ENCODE peak calls at places on chromosomes 16 and 17, in seven cellular contexts. One of them, this sample, is unnamed.

GRCh38 chr17:43994272-43995149 is 9.9 kb upstream of the NAGS start:
- DNase-seq in HCT116: no peak
- DNase-seq in SK-N-SH: peak
- DNase-seq in HepG2: peak
- DNase-seq in H1: peak
- DNase-seq in K562: peak
- DNase-seq in GM12878: no peak
- DNase-seq in this sample: peak

GRCh38 chr16:5025171-5025632 is 8.5 kb downstream of the NAGPA start:
- DNase-seq in HCT116: no peak
- DNase-seq in SK-N-SH: no peak
- DNase-seq in HepG2: no peak
- DNase-seq in H1: peak
- DNase-seq in K562: peak
- DNase-seq in GM12878: no peak
- DNase-seq in this sample: peak

GRCh38 chr16:78444-79145 is 570 bp downstream of the MPG start:
- DNase-seq in HCT116: no peak
- DNase-seq in SK-N-SH: no peak
- DNase-seq in HepG2: no peak
- DNase-seq in H1: no peak
- DNase-seq in K562: no peak
- DNase-seq in GM12878: no peak
- DNase-seq in this sample: peak

GRCh38 chr17:42682400-42683384 is at the start of gene CNTNAP1:
- DNase-seq in HCT116: no peak
- DNase-seq in SK-N-SH: peak
- DNase-seq in HepG2: peak
- DNase-seq in H1: peak
- DNase-seq in K562: no peak
- DNase-seq in GM12878: no peak
- DNase-seq in this sample: peak

GRCh38 chr16:30065943-30066881 is 652 bp downstream of the ALDOA start:
- DNase-seq in HCT116: no peak
- DNase-seq in SK-N-SH: peak
- DNase-seq in HepG2: no peak
- DNase-seq in H1: no peak
- DNase-seq in K562: peak
- DNase-seq in GM12878: no peak
- DNase-seq in this sample: no peak

GRCh38 chr16:50679676-50680555 is 1.2 kb downstream of the SNX20 start:
- DNase-seq in HCT116: no peak
- DNase-seq in SK-N-SH: no peak
- DNase-seq in HepG2: no peak
- DNase-seq in H1: no peak
- DNase-seq in K562: no peak
- DNase-seq in GM12878: no peak
- DNase-seq in this sample: no peak

GRCh38 chr17:19270347-19270950 is 33.3 kb downstream of the EPN2 start:
- DNase-seq in HCT116: no peak
- DNase-seq in SK-N-SH: no peak
- DNase-seq in HepG2: no peak
- DNase-seq in H1: no peak
- DNase-seq in K562: no peak
- DNase-seq in GM12878: no peak
- DNase-seq in this sample: no peak

GRCh38 chr17:63552211-63552610 is 1.9 kb downstream of the DCAF7 start:
- DNase-seq in HCT116: no peak
- DNase-seq in SK-N-SH: no peak
- DNase-seq in HepG2: no peak
- DNase-seq in H1: no peak
- DNase-seq in K562: no peak
- DNase-seq in GM12878: no peak
- DNase-seq in this sample: no peak

GRCh38 chr16:1097800-1098199 is 1.8 kb upstream of the C1QTNF8 start:
- DNase-seq in HCT116: no peak
- DNase-seq in SK-N-SH: no peak
- DNase-seq in HepG2: no peak
- DNase-seq in H1: no peak
- DNase-seq in K562: no peak
- DNase-seq in GM12878: no peak
- DNase-seq in this sample: no peak

GRCh38 chr16:11175850-11176341 is 80.1 kb downstream of the SOCS1 start:
- DNase-seq in HCT116: no peak
- DNase-seq in SK-N-SH: no peak
- DNase-seq in HepG2: no peak
- DNase-seq in H1: no peak
- DNase-seq in K562: no peak
- DNase-seq in GM12878: peak
- DNase-seq in this sample: no peak

GRCh38 chr17:73492125-73492801 is 152.0 kb downstream of the SDK2 start:
- DNase-seq in HCT116: no peak
- DNase-seq in SK-N-SH: no peak
- DNase-seq in HepG2: no peak
- DNase-seq in H1: no peak
- DNase-seq in K562: no peak
- DNase-seq in GM12878: no peak
- DNase-seq in this sample: no peak

GRCh38 chr17:29615492-29616299 is 7.0 kb downstream of the CORO6 start:
- DNase-seq in HCT116: no peak
- DNase-seq in SK-N-SH: peak
- DNase-seq in HepG2: peak
- DNase-seq in H1: peak
- DNase-seq in K562: peak
- DNase-seq in GM12878: no peak
- DNase-seq in this sample: peak

GRCh38 chr17:57521606-57522435 is 223.3 kb downstream of the CCDC182 start:
- DNase-seq in HCT116: no peak
- DNase-seq in SK-N-SH: no peak
- DNase-seq in HepG2: no peak
- DNase-seq in H1: no peak
- DNase-seq in K562: no peak
- DNase-seq in GM12878: no peak
- DNase-seq in this sample: no peak

GRCh38 chr17:46943511-46944393 is 20.8 kb downstream of the GOSR2 start:
- DNase-seq in HCT116: no peak
- DNase-seq in SK-N-SH: peak
- DNase-seq in HepG2: peak
- DNase-seq in H1: peak
- DNase-seq in K562: peak
- DNase-seq in GM12878: no peak
- DNase-seq in this sample: no peak

GRCh38 chr17:51120357-51120738 is 320 bp downstream of the SPAG9 start:
- DNase-seq in HCT116: no peak
- DNase-seq in SK-N-SH: peak
- DNase-seq in HepG2: no peak
- DNase-seq in H1: no peak
- DNase-seq in K562: no peak
- DNase-seq in GM12878: no peak
- DNase-seq in this sample: peak

GRCh38 chr17:50575581-50576210 is 15.2 kb downstream of the CACNA1G start:
- DNase-seq in HCT116: no peak
- DNase-seq in SK-N-SH: no peak
- DNase-seq in HepG2: no peak
- DNase-seq in H1: peak
- DNase-seq in K562: no peak
- DNase-seq in GM12878: no peak
- DNase-seq in this sample: no peak

GRCh38 chr17:46726106-46726670 is 92.3 kb downstream of the WNT3 start:
- DNase-seq in HCT116: no peak
- DNase-seq in SK-N-SH: no peak
- DNase-seq in HepG2: no peak
- DNase-seq in H1: no peak
- DNase-seq in K562: no peak
- DNase-seq in GM12878: no peak
- DNase-seq in this sample: no peak

GRCh38 chr16:31877876-31878642 is 4.5 kb downstream of the ZNF267 start:
- DNase-seq in HCT116: no peak
- DNase-seq in SK-N-SH: no peak
- DNase-seq in HepG2: no peak
- DNase-seq in H1: no peak
- DNase-seq in K562: no peak
- DNase-seq in GM12878: no peak
- DNase-seq in this sample: no peak

GRCh38 chr17:14442798-14443553 is 142.1 kb downstream of the HS3ST3B1 start:
- DNase-seq in HCT116: no peak
- DNase-seq in SK-N-SH: no peak
- DNase-seq in HepG2: no peak
- DNase-seq in H1: no peak
- DNase-seq in K562: no peak
- DNase-seq in GM12878: no peak
- DNase-seq in this sample: no peak

GRCh38 chr16:28218109-28218508 is 6.3 kb upstream of the XPO6 start:
- DNase-seq in HCT116: peak
- DNase-seq in SK-N-SH: no peak
- DNase-seq in HepG2: peak
- DNase-seq in H1: no peak
- DNase-seq in K562: peak
- DNase-seq in GM12878: no peak
- DNase-seq in this sample: no peak
- TF ChIP-seq JUND in HCT116: no peak
- TF ChIP-seq JUND in SK-N-SH: no peak
- TF ChIP-seq JUND in HepG2: no peak
- TF ChIP-seq JUND in H1: no peak
- TF ChIP-seq JUND in K562: no peak
- TF ChIP-seq JUND in GM12878: no peak
- TF ChIP-seq JUND in this sample: no peak

DNA sequence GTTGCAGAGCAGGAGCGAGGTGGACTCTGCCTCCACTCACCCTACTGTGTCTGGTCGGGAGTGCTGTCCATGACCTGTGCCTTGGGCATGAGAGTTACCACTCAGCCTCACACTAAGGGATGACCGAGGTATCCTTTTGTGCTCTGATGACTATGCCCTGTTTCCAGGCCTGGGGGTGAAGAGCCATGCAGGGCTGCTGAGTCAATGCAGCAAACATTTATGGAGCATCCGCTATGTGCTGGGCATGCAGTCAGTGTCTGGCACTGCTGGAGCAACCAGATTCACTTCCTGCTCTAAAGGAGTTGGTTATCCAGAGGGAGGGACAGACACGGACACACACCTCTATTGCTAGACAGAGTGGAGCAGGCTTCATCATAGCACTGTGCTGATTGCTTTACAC is 7.6 kb upstream of the HNF1B start:
- DNase-seq in HCT116: no peak
- DNase-seq in SK-N-SH: no peak
- DNase-seq in HepG2: no peak
- DNase-seq in H1: no peak
- DNase-seq in K562: no peak
- DNase-seq in GM12878: no peak
- DNase-seq in this sample: no peak
- TF ChIP-seq JUND in HCT116: no peak
- TF ChIP-seq JUND in SK-N-SH: peak
- TF ChIP-seq JUND in HepG2: no peak
- TF ChIP-seq JUND in H1: no peak
- TF ChIP-seq JUND in K562: no peak
- TF ChIP-seq JUND in GM12878: no peak
- TF ChIP-seq JUND in this sample: no peak

GRCh38 chr17:68089881-68090280 is 54.3 kb downstream of the KPNA2 start:
- DNase-seq in HCT116: peak
- DNase-seq in SK-N-SH: no peak
- DNase-seq in HepG2: peak
- DNase-seq in H1: no peak
- DNase-seq in K562: peak
- DNase-seq in GM12878: no peak
- DNase-seq in this sample: no peak
- TF ChIP-seq JUND in HCT116: peak
- TF ChIP-seq JUND in SK-N-SH: no peak
- TF ChIP-seq JUND in HepG2: peak
- TF ChIP-seq JUND in H1: no peak
- TF ChIP-seq JUND in K562: peak
- TF ChIP-seq JUND in GM12878: no peak
- TF ChIP-seq JUND in this sample: no peak

GRCh38 chr17:7179317-7180254 is at the start of gene ASGR1:
- DNase-seq in HCT116: no peak
- DNase-seq in SK-N-SH: no peak
- DNase-seq in HepG2: peak
- DNase-seq in H1: no peak
- DNase-seq in K562: no peak
- DNase-seq in GM12878: no peak
- DNase-seq in this sample: no peak

GRCh38 chr17:7183433-7184090 is 4.4 kb upstream of the ASGR1 start:
- DNase-seq in HCT116: no peak
- DNase-seq in SK-N-SH: peak
- DNase-seq in HepG2: peak
- DNase-seq in H1: no peak
- DNase-seq in K562: no peak
- DNase-seq in GM12878: no peak
- DNase-seq in this sample: no peak

GRCh38 chr17:7186241-7186640 is 7.1 kb upstream of the ASGR1 start:
- DNase-seq in HCT116: no peak
- DNase-seq in SK-N-SH: no peak
- DNase-seq in HepG2: peak
- DNase-seq in H1: no peak
- DNase-seq in K562: peak
- DNase-seq in GM12878: no peak
- DNase-seq in this sample: no peak

GRCh38 chr17:7184091-7184488 is 4.9 kb upstream of the ASGR1 start:
- DNase-seq in HCT116: no peak
- DNase-seq in SK-N-SH: no peak
- DNase-seq in HepG2: peak
- DNase-seq in H1: no peak
- DNase-seq in K562: no peak
- DNase-seq in GM12878: no peak
- DNase-seq in this sample: no peak

GRCh38 chr17:7184647-7185046 is 5.5 kb upstream of the ASGR1 start:
- DNase-seq in HCT116: no peak
- DNase-seq in SK-N-SH: no peak
- DNase-seq in HepG2: no peak
- DNase-seq in H1: no peak
- DNase-seq in K562: no peak
- DNase-seq in GM12878: no peak
- DNase-seq in this sample: no peak
- TF ChIP-seq JUND in HCT116: no peak
- TF ChIP-seq JUND in SK-N-SH: no peak
- TF ChIP-seq JUND in HepG2: no peak
- TF ChIP-seq JUND in H1: no peak
- TF ChIP-seq JUND in K562: no peak
- TF ChIP-seq JUND in GM12878: no peak
- TF ChIP-seq JUND in this sample: no peak

DNA sequence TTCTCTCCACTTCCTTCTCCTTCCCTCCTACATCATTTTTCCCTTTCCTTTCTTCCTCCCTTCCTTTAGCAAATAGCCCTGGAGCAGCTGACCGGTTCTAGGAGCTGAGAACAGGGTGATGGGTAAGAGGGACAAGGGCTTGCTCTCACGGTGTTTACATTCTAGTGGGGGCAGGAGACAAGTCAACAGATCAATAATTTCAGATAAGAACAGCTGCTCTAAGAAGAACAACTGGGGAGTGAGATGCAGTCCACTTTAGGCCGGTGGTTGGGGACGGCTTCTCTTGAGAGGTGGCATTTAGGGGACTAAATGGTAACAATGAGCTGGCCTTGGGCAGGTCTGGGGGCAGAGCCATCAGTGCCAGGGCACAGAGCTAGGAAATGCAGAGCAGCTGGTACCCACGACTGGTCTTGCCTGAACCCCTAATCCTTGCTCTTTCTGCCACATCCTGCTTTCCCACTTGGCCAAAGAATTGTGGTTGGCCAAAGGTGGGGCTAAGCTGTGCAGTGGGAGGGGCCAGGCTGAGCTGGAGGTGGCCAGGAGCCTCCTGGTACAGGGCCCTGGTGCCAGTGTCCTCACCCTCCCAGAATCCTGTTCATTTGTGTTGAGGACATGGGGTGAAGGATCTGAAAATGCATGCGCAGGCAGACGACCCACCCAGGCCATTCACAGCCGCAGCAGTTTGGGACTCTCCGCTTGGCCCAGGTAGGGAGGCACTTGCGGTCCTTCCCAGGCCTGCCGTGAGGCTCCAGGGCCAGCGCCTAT is 17.7 kb downstream of the CBX4 start:
- DNase-seq in HCT116: no peak
- DNase-seq in SK-N-SH: no peak
- DNase-seq in HepG2: peak
- DNase-seq in H1: no peak
- DNase-seq in K562: no peak
- DNase-seq in GM12878: no peak
- DNase-seq in this sample: no peak
- TF ChIP-seq JUND in HCT116: no peak
- TF ChIP-seq JUND in SK-N-SH: no peak
- TF ChIP-seq JUND in HepG2: peak
- TF ChIP-seq JUND in H1: no peak
- TF ChIP-seq JUND in K562: no peak
- TF ChIP-seq JUND in GM12878: no peak
- TF ChIP-seq JUND in this sample: no peak